ENCODE peak calls at places on chromosomes 2 and 18, in eight cellular contexts. One of them, this sample, is unnamed.

GRCh38 chr2:14778015-14778414 is 145.5 kb downstream of the LRATD1 start:
- DNase-seq in HEK293T: no peak
- DNase-seq in BJ: no peak
- DNase-seq in cardiac muscle cell: no peak
- DNase-seq in prostate gland: no peak
- DNase-seq in brain microvascular endothelial cell: no peak
- DNase-seq in spleen: no peak
- DNase-seq in nucleus accumbens: no peak
- DNase-seq in this sample: no peak

GRCh38 chr2:128446866-128447537 is 128.3 kb upstream of the HS6ST1 start:
- DNase-seq in brain microvascular endothelial cell: no peak
- DNase-seq in BJ: no peak
- DNase-seq in nucleus accumbens: no peak
- DNase-seq in prostate gland: no peak
- DNase-seq in cardiac muscle cell: no peak
- DNase-seq in spleen: peak; percentile 77
- DNase-seq in HEK293T: no peak
- DNase-seq in this sample: no peak

GRCh38 chr18:72107647-72108046 is 436.5 kb downstream of the CBLN2 start:
- DNase-seq in brain microvascular endothelial cell: peak; percentile 1
- DNase-seq in nucleus accumbens: no peak
- DNase-seq in HEK293T: no peak
- DNase-seq in cardiac muscle cell: peak; percentile 1
- DNase-seq in spleen: no peak
- DNase-seq in prostate gland: peak; percentile 47
- DNase-seq in BJ: no peak
- DNase-seq in this sample: peak; percentile 51

GRCh38 chr2:64115808-64116598 is 28.2 kb downstream of the PELI1 start:
- DNase-seq in brain microvascular endothelial cell: no peak
- DNase-seq in prostate gland: no peak
- DNase-seq in spleen: no peak
- DNase-seq in cardiac muscle cell: no peak
- DNase-seq in nucleus accumbens: no peak
- DNase-seq in HEK293T: no peak
- DNase-seq in BJ: no peak
- DNase-seq in this sample: no peak

GRCh38 chr2:1678609-1679008 is 65.7 kb downstream of the PXDN start:
- DNase-seq in HEK293T: no peak
- DNase-seq in prostate gland: no peak
- DNase-seq in cardiac muscle cell: no peak
- DNase-seq in nucleus accumbens: no peak
- DNase-seq in spleen: no peak
- DNase-seq in BJ: no peak
- DNase-seq in brain microvascular endothelial cell: no peak
- DNase-seq in this sample: no peak

GRCh38 chr2:150485871-150486538 is 1.5 kb downstream of the RND3 start:
- DNase-seq in spleen: peak; percentile 74
- DNase-seq in prostate gland: peak; percentile 66
- DNase-seq in nucleus accumbens: no peak
- DNase-seq in HEK293T: peak; percentile 57
- DNase-seq in brain microvascular endothelial cell: no peak
- DNase-seq in cardiac muscle cell: peak; percentile 89
- DNase-seq in BJ: no peak
- DNase-seq in this sample: peak; percentile 52

GRCh38 chr18:13579874-13580273 is 146.5 kb downstream of the FAM210A start:
- DNase-seq in nucleus accumbens: no peak
- DNase-seq in cardiac muscle cell: no peak
- DNase-seq in HEK293T: no peak
- DNase-seq in spleen: no peak
- DNase-seq in BJ: no peak
- DNase-seq in brain microvascular endothelial cell: no peak
- DNase-seq in prostate gland: no peak
- DNase-seq in this sample: no peak

GRCh38 chr2:237447496-237447895 is 33.5 kb upstream of the COL6A3 start:
- DNase-seq in cardiac muscle cell: no peak
- DNase-seq in spleen: no peak
- DNase-seq in BJ: no peak
- DNase-seq in HEK293T: no peak
- DNase-seq in nucleus accumbens: no peak
- DNase-seq in brain microvascular endothelial cell: no peak
- DNase-seq in prostate gland: no peak
- DNase-seq in this sample: no peak

GRCh38 chr2:205297368-205297767 is 384.9 kb upstream of the NRP2 start:
- DNase-seq in spleen: no peak
- DNase-seq in nucleus accumbens: no peak
- DNase-seq in BJ: no peak
- DNase-seq in prostate gland: no peak
- DNase-seq in HEK293T: no peak
- DNase-seq in brain microvascular endothelial cell: no peak
- DNase-seq in cardiac muscle cell: no peak
- DNase-seq in this sample: no peak

GRCh38 chr2:95012881-95013550 is 12.5 kb upstream of the MAL start:
- DNase-seq in BJ: no peak
- DNase-seq in spleen: peak; percentile 50
- DNase-seq in nucleus accumbens: no peak
- DNase-seq in HEK293T: no peak
- DNase-seq in prostate gland: no peak
- DNase-seq in cardiac muscle cell: no peak
- DNase-seq in brain microvascular endothelial cell: no peak
- DNase-seq in this sample: no peak

GRCh38 chr2:68835636-68836035 is 35.6 kb downstream of the BMP10 start:
- DNase-seq in cardiac muscle cell: no peak
- DNase-seq in HEK293T: no peak
- DNase-seq in BJ: no peak
- DNase-seq in spleen: no peak
- DNase-seq in nucleus accumbens: no peak
- DNase-seq in brain microvascular endothelial cell: no peak
- DNase-seq in prostate gland: no peak
- DNase-seq in this sample: no peak

GRCh38 chr2:26623541-26624497 is 17.3 kb downstream of the CIB4 start:
- DNase-seq in BJ: no peak
- DNase-seq in HEK293T: no peak
- DNase-seq in nucleus accumbens: no peak
- DNase-seq in spleen: peak; percentile 56
- DNase-seq in prostate gland: no peak
- DNase-seq in brain microvascular endothelial cell: peak; percentile 45
- DNase-seq in cardiac muscle cell: peak; percentile 69
- DNase-seq in this sample: no peak

GRCh38 chr2:164739966-164740365 is 101.7 kb downstream of the COBLL1 start:
- DNase-seq in BJ: peak; percentile 37
- DNase-seq in HEK293T: no peak
- DNase-seq in spleen: no peak
- DNase-seq in cardiac muscle cell: peak; percentile 50
- DNase-seq in nucleus accumbens: no peak
- DNase-seq in prostate gland: no peak
- DNase-seq in brain microvascular endothelial cell: peak; percentile 38
- DNase-seq in this sample: peak; percentile 39

GRCh38 chr2:55585451-55586079 is 31.9 kb downstream of the PPP4R3B start:
- DNase-seq in cardiac muscle cell: peak; percentile 81
- DNase-seq in brain microvascular endothelial cell: peak; percentile 20
- DNase-seq in HEK293T: no peak
- DNase-seq in prostate gland: no peak
- DNase-seq in nucleus accumbens: no peak
- DNase-seq in BJ: peak; percentile 39
- DNase-seq in spleen: no peak
- DNase-seq in this sample: no peak

GRCh38 chr2:159208449-159208848 is 78.1 kb downstream of the WDSUB1 start:
- DNase-seq in cardiac muscle cell: no peak
- DNase-seq in prostate gland: no peak
- DNase-seq in HEK293T: no peak
- DNase-seq in nucleus accumbens: no peak
- DNase-seq in brain microvascular endothelial cell: no peak
- DNase-seq in BJ: no peak
- DNase-seq in spleen: no peak
- DNase-seq in this sample: no peak

GRCh38 chr18:67425724-67426123 is 90.8 kb downstream of the DSEL start:
- DNase-seq in cardiac muscle cell: peak; percentile 78
- DNase-seq in HEK293T: no peak
- DNase-seq in brain microvascular endothelial cell: peak; percentile 98
- DNase-seq in BJ: peak; percentile 76
- DNase-seq in nucleus accumbens: no peak
- DNase-seq in prostate gland: no peak
- DNase-seq in spleen: no peak
- DNase-seq in this sample: no peak

GRCh38 chr2:130963849-130964793 is 127.4 kb downstream of the ARHGEF4 start:
- DNase-seq in nucleus accumbens: no peak
- DNase-seq in HEK293T: peak; percentile 79
- DNase-seq in BJ: no peak
- DNase-seq in cardiac muscle cell: peak; percentile 15
- DNase-seq in spleen: no peak
- DNase-seq in brain microvascular endothelial cell: no peak
- DNase-seq in prostate gland: peak; percentile 21
- DNase-seq in this sample: no peak

This sample was measured in foreskin melanocyte.